ENCODE peak calls at places on chromosomes 2 and 18, in six cellular contexts. One of them, this sample, is unnamed.

GRCh38 chr2:54575379-54575888 is 119.3 kb downstream of the SPTBN1 start:
- DNase-seq in renal cortical epithelial cell: peak
- DNase-seq in activated CD8-positive, alpha-beta memory T cell treated with anti-CD3 and anti-CD28 coated beads for 1 hour: no peak
- DNase-seq in amygdala: no peak
- DNase-seq in HFFc6: no peak
- DNase-seq in lower leg skin: no peak
- DNase-seq in this sample: no peak

GRCh38 chr2:176514805-176515500 is 245.7 kb downstream of the MTX2 start:
- DNase-seq in renal cortical epithelial cell: no peak
- DNase-seq in activated CD8-positive, alpha-beta memory T cell treated with anti-CD3 and anti-CD28 coated beads for 1 hour: no peak
- DNase-seq in amygdala: no peak
- DNase-seq in HFFc6: no peak
- DNase-seq in lower leg skin: no peak
- DNase-seq in this sample: no peak

GRCh38 chr2:74199871-74200305 is 1.5 kb downstream of the MTHFD2 start:
- DNase-seq in renal cortical epithelial cell: peak
- DNase-seq in activated CD8-positive, alpha-beta memory T cell treated with anti-CD3 and anti-CD28 coated beads for 1 hour: no peak
- DNase-seq in amygdala: no peak
- DNase-seq in HFFc6: no peak
- DNase-seq in lower leg skin: no peak
- DNase-seq in this sample: no peak

GRCh38 chr2:25295654-25296053 is 46.1 kb downstream of the DNMT3A start:
- DNase-seq in renal cortical epithelial cell: no peak
- DNase-seq in activated CD8-positive, alpha-beta memory T cell treated with anti-CD3 and anti-CD28 coated beads for 1 hour: no peak
- DNase-seq in amygdala: no peak
- DNase-seq in HFFc6: no peak
- DNase-seq in lower leg skin: no peak
- DNase-seq in this sample: no peak

GRCh38 chr2:105470979-105471378 is 72.1 kb upstream of the FHL2 start:
- DNase-seq in renal cortical epithelial cell: no peak
- DNase-seq in activated CD8-positive, alpha-beta memory T cell treated with anti-CD3 and anti-CD28 coated beads for 1 hour: no peak
- DNase-seq in amygdala: no peak
- DNase-seq in HFFc6: no peak
- DNase-seq in lower leg skin: no peak
- DNase-seq in this sample: no peak

GRCh38 chr2:156435725-156436476 is at the start of gene GPD2:
- DNase-seq in renal cortical epithelial cell: peak
- DNase-seq in activated CD8-positive, alpha-beta memory T cell treated with anti-CD3 and anti-CD28 coated beads for 1 hour: peak
- DNase-seq in amygdala: peak
- DNase-seq in HFFc6: peak
- DNase-seq in lower leg skin: peak
- DNase-seq in this sample: peak

GRCh38 chr2:20512061-20512605 is 65.3 kb downstream of the RHOB start:
- DNase-seq in renal cortical epithelial cell: no peak
- DNase-seq in activated CD8-positive, alpha-beta memory T cell treated with anti-CD3 and anti-CD28 coated beads for 1 hour: no peak
- DNase-seq in amygdala: no peak
- DNase-seq in HFFc6: no peak
- DNase-seq in lower leg skin: no peak
- DNase-seq in this sample: no peak

GRCh38 chr2:98912957-98913915 is 22.8 kb downstream of the CRACDL start:
- DNase-seq in renal cortical epithelial cell: peak
- DNase-seq in activated CD8-positive, alpha-beta memory T cell treated with anti-CD3 and anti-CD28 coated beads for 1 hour: no peak
- DNase-seq in amygdala: no peak
- DNase-seq in HFFc6: no peak
- DNase-seq in lower leg skin: no peak
- DNase-seq in this sample: no peak

GRCh38 chr18:21100141-21100540 is 11.5 kb downstream of the ROCK1 start:
- DNase-seq in renal cortical epithelial cell: no peak
- DNase-seq in activated CD8-positive, alpha-beta memory T cell treated with anti-CD3 and anti-CD28 coated beads for 1 hour: no peak
- DNase-seq in amygdala: no peak
- DNase-seq in HFFc6: no peak
- DNase-seq in lower leg skin: no peak
- DNase-seq in this sample: no peak

This sample was measured in nephron progenitor cell.